ENCODE peak calls at places on chromosomes 12 and 14, in four cellular contexts. One of them, this sample, is unnamed.

GRCh38 chr12:57637364-57637763 is 4.4 kb upstream of the B4GALNT1 start:
- DNase-seq in A549: peak
- DNase-seq in HepG2: no peak
- DNase-seq in H1: no peak
- DNase-seq in this sample: peak

GRCh38 chr14:50943261-50943942 is 881 bp downstream of the PYGL start:
- DNase-seq in A549: peak
- DNase-seq in HepG2: peak
- DNase-seq in H1: no peak
- DNase-seq in this sample: peak

GRCh38 chr12:23098110-23099049 is 473.4 kb downstream of the ETNK1 start:
- DNase-seq in A549: no peak
- DNase-seq in HepG2: no peak
- DNase-seq in H1: no peak
- DNase-seq in this sample: no peak

GRCh38 chr12:29566441-29566840 is 69.0 kb upstream of the OVCH1 start:
- DNase-seq in A549: no peak
- DNase-seq in HepG2: no peak
- DNase-seq in H1: no peak
- DNase-seq in this sample: no peak

GRCh38 chr12:108107293-108107692 is 21.8 kb upstream of the WSCD2 start:
- DNase-seq in A549: no peak
- DNase-seq in HepG2: no peak
- DNase-seq in H1: no peak
- DNase-seq in this sample: no peak

GRCh38 chr14:53793790-53794560 is 162.7 kb downstream of the BMP4 start:
- DNase-seq in A549: peak
- DNase-seq in HepG2: peak
- DNase-seq in H1: no peak
- DNase-seq in this sample: no peak

GRCh38 chr12:128930591-128930990 is 77.3 kb downstream of the GLT1D1 start:
- DNase-seq in A549: no peak
- DNase-seq in HepG2: no peak
- DNase-seq in H1: no peak
- DNase-seq in this sample: no peak

GRCh38 chr12:79927772-79928474 is 7.0 kb downstream of the PPP1R12A start:
- DNase-seq in A549: no peak
- DNase-seq in HepG2: no peak
- DNase-seq in H1: no peak
- DNase-seq in this sample: no peak

GRCh38 chr12:131948166-131948712 is 1.5 kb upstream of the EP400 start:
- DNase-seq in A549: no peak
- DNase-seq in HepG2: no peak
- DNase-seq in H1: no peak
- DNase-seq in this sample: no peak

DNA sequence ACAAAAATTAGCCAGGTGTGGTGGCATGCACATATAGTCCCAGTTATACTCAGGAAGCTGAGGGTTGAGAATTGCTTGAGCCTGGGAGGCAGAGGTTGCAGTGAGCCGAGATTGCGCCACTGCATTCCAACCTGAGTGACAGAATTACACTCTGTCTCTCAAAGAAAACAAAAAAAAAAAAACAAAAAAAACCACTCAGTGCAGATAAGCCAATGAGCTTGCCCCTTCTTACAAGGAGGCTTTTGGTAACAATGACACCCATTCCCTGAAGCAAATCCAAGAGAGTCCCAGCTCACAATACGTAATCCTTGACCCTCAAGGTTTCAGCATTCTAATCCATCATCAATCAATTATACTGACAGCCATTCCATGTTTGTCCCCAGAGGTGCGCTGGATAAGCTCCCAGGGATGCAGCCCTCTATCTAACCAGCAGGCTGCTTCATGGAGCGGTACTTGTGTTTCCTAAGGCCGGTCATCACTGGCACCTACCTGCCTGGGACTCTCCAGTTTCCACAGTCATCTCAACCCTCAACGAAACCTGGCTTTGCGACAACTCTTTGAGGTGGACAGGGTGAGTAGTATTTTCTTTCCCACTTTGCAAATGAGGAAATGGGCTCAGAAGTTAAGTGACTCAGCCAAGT is 12.4 kb downstream of the GCN1 start:
- DNase-seq in A549: no peak
- DNase-seq in HepG2: peak
- DNase-seq in H1: no peak
- DNase-seq in this sample: no peak
- TF ChIP-seq RNF2 in A549: no peak
- TF ChIP-seq RNF2 in HepG2: no peak
- TF ChIP-seq RNF2 in H1: no peak
- TF ChIP-seq RNF2 in this sample: no peak

GRCh38 chr14:77026166-77026929 is 2.2 kb downstream of the IRF2BPL start:
- DNase-seq in A549: peak
- DNase-seq in HepG2: no peak
- DNase-seq in H1: no peak
- DNase-seq in this sample: no peak

GRCh38 chr14:77025744-77026165 is 2.8 kb downstream of the IRF2BPL start:
- DNase-seq in A549: peak
- DNase-seq in HepG2: no peak
- DNase-seq in H1: no peak
- DNase-seq in this sample: no peak

GRCh38 chr14:77028384-77029246 is at the start of gene IRF2BPL:
- DNase-seq in A549: peak
- DNase-seq in HepG2: peak
- DNase-seq in H1: no peak
- DNase-seq in this sample: peak

GRCh38 chr14:77027538-77028383 is 747 bp downstream of the IRF2BPL start:
- DNase-seq in A549: peak
- DNase-seq in HepG2: no peak
- DNase-seq in H1: no peak
- DNase-seq in this sample: peak

DNA sequence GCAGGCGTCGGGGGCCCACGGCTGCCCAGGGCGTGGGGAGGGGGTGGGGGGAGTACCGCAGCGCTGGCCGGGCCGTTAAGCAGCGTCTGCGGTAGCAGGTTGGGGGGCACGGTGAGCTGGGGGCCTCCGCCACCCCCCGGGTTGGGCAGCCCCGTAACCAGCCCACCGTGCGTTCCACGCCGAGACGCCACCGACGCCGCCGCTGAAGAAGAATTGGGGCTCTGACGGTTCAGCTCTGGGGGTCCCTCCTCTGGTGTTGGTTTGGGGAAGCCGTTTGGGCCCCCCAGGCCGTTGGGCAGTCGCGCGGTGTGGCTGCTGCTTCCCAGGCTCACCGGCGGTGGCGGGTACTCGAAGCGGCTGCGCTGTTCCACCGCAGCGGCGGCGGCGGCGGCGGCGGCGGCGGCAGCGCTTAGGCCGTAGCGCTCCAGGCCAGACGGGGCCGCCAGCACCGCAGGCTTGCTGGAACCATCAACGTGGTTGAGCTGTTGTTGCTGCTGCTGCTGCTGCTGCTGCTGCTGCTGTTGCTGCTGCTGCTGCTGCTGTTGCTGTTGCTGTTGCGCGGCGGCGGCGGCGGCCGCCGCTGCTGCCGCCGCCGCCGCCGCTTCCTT is 1.5 kb downstream of the IRF2BPL start:
- DNase-seq in A549: peak
- DNase-seq in HepG2: no peak
- DNase-seq in H1: no peak
- DNase-seq in this sample: peak
- TF ChIP-seq RNF2 in A549: no peak
- TF ChIP-seq RNF2 in HepG2: no peak
- TF ChIP-seq RNF2 in H1: peak
- TF ChIP-seq RNF2 in this sample: no peak

DNA sequence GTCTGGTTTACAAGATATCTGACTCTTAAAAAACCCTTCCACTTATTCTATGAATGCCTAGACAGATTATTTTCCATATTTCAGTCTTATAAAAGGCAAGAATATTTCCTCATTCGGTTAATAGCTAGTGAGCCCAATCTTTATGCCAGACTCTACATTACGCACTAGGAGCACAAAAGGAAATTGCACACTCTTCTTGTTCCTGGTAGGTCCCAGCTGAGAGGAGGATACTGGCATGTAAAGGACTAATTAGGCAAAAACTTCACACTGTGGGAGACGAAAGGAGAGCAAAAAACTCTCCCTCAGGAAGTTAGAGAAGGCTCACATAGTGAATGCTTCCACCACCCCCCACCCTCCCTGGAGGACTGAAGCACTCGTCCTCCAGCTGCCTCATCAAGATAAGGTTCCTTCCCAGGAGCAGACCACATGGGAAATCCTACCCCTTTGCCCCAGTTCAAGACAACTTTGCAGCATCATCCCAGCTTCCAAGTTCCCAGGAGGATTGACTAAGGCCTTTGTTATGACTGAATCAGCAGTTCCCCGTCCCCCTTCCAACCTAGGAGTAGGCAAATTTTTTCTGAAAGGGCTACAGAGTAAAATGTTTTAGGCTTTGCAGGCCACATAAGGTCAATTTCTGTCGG is 14.5 kb downstream of the CAPZA3 start:
- DNase-seq in A549: peak
- DNase-seq in HepG2: no peak
- DNase-seq in H1: peak
- DNase-seq in this sample: peak
- TF ChIP-seq RNF2 in A549: no peak
- TF ChIP-seq RNF2 in HepG2: no peak
- TF ChIP-seq RNF2 in H1: no peak
- TF ChIP-seq RNF2 in this sample: no peak

GRCh38 chr14:64726585-64726890 is 22.3 kb downstream of the PLEKHG3 start:
- DNase-seq in A549: peak
- DNase-seq in HepG2: no peak
- DNase-seq in H1: no peak
- DNase-seq in this sample: no peak
- TF ChIP-seq RNF2 in A549: no peak
- TF ChIP-seq RNF2 in HepG2: no peak
- TF ChIP-seq RNF2 in H1: no peak
- TF ChIP-seq RNF2 in this sample: no peak

This sample was measured in K562.